ENCODE peak calls at places on chromosomes 4 and X, in six cellular contexts. C, P, N, B, L and Z are unnamed samples.

GRCh38 chr4:162841769-162842168 is 324.9 kb downstream of the NAF1 start:
- DNase-seq in C (no peak), P (no peak), N (no peak), B (no peak), L (no peak), Z (no peak)

GRCh38 chr4:89765966-89766365 is 71.0 kb downstream of the SNCA start:
- DNase-seq in C (no peak), P (no peak), N (no peak), B (no peak), L (no peak), Z (no peak)

GRCh38 chr4:55321707-55322264 is 24.3 kb upstream of the SRD5A3 start:
- DNase-seq in C (peak), P (peak), N (peak), B (peak), L (peak), Z (peak)

GRCh38 chrX:151393514-151393913 is 3.5 kb upstream of the VMA21 start:
- DNase-seq in C (no peak), P (peak), N (no peak), B (no peak), L (no peak), Z (no peak)

GRCh38 chrX:13283968-13284914 is 35.6 kb downstream of the ATXN3L start:
- DNase-seq in C (no peak), P (peak), N (no peak), B (no peak), L (no peak), Z (no peak)

GRCh38 chr4:1080961-1081688 is 32.2 kb downstream of the RNF212 start:
- DNase-seq in C (no peak), P (no peak), N (no peak), B (no peak), L (no peak), Z (no peak)

GRCh38 chr4:157977086-157977485 is 195.7 kb downstream of the GASK1B start:
- DNase-seq in C (no peak), P (no peak), N (no peak), B (no peak), L (no peak), Z (no peak)

GRCh38 chr4:151331276-151332042 is 6.1 kb upstream of the SH3D19 start:
- DNase-seq in C (no peak), P (no peak), N (peak), B (no peak), L (no peak), Z (no peak)

GRCh38 chr4:182973421-182974340 is 56.5 kb upstream of the DCTD start:
- DNase-seq in C (no peak), P (no peak), N (no peak), B (no peak), L (no peak), Z (no peak)

GRCh38 chr4:173417833-173418232 is 18.9 kb upstream of the SCRG1 start:
- DNase-seq in C (no peak), P (no peak), N (no peak), B (no peak), L (no peak), Z (no peak)

GRCh38 chrX:14497184-14497666 is 32.1 kb upstream of the GLRA2 start:
- DNase-seq in C (peak), P (no peak), N (no peak), B (no peak), L (no peak), Z (no peak)

GRCh38 chrX:140503230-140503585 is 1.7 kb downstream of the SOX3 start:
- DNase-seq in C (no peak), P (no peak), N (no peak), B (no peak), L (no peak), Z (no peak)
- H3K9ac ChIP-seq in C (no peak), P (no peak), N (no peak), B (no peak), L (no peak), Z (no peak)

DNA sequence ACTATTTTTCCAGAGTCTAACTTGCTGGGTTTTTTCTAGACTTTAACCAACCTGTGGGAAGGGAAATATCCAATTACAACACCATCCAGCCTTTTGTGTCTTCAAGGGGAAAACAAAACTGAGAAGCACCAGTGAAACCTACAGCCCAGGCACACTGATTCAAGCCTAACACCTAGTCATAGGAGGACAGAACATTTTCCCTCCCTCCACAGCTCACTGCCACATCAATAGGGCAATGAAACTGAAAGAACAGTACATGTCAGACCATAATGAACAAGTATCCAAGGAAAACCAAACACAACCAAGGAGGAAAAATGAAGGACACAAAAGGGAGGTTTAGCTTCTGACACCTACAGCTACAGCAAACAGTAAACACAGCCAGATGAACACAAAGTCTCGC is 17.6 kb downstream of the MAGEA8 start:
- DNase-seq in C (no peak), P (no peak), N (no peak), B (no peak), L (no peak), Z (no peak)
- TF ChIP-seq ZNF274 in C (no peak), P (no peak), N (no peak), B (no peak), L (no peak), Z (no peak)

DNA sequence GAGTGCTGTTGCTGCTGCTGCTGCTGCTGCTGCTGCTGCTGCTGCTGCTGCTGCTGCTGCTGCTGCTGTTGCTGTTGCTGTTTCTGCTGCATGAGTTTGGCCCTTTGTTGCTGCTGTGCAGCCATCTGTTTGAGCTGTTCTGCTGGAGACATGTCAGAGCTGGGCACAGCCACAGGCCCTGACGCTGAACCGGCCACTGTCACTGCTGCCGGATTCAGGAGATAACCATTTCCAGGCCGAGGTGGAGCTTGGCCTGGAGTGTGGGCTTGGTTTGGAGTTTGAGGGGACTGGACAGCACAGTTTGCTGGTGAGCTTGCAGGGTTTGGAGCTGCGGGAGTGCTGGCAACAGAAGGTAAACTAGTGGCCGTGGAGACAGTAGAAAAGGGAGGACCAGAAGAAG is 224.3 kb downstream of the MGST2 start:
- DNase-seq in C (no peak), P (no peak), N (no peak), B (no peak), L (no peak), Z (no peak)
- H3K9ac ChIP-seq in C (no peak), P (no peak), N (no peak), B (no peak), L (no peak), Z (no peak)

GRCh38 chr4:165208322-165208652 is 926 bp downstream of the KLHL2 start:
- DNase-seq in C (no peak), P (no peak), N (no peak), B (no peak), L (no peak), Z (no peak)

GRCh38 chr4:165207431-165208321 is at the start of gene KLHL2:
- DNase-seq in C (no peak), P (peak), N (peak), B (peak), L (peak), Z (no peak)

GRCh38 chr4:165208741-165209388 is 1.5 kb downstream of the KLHL2 start:
- DNase-seq in C (no peak), P (no peak), N (no peak), B (no peak), L (no peak), Z (no peak)

GRCh38 chr4:165204462-165204830 is 2.9 kb upstream of the KLHL2 start:
- DNase-seq in C (no peak), P (no peak), N (no peak), B (no peak), L (no peak), Z (no peak)

GRCh38 chr4:165207016-165207430 is 338 bp upstream of the KLHL2 start:
- DNase-seq in C (no peak), P (no peak), N (no peak), B (no peak), L (no peak), Z (no peak)
- TF ChIP-seq ZNF274 in C (no peak), P (no peak), N (no peak), B (no peak), L (no peak), Z (no peak)